ENCODE peak calls at places on chromosomes 11 and 22, in six cellular contexts. One of them, this sample, is unnamed.

GRCh38 chr22:25193548-25193947 is 6.1 kb upstream of the CRYBB3 start:
- DNase-seq in IMR-90: no peak
- DNase-seq in H9: peak; percentile 45
- DNase-seq in trophoblast cell: no peak
- DNase-seq in H1: no peak
- DNase-seq in mesenchymal stem cell: no peak
- DNase-seq in this sample: peak; percentile 38

GRCh38 chr11:87366346-87366745 is 328.6 kb downstream of the TMEM135 start:
- DNase-seq in IMR-90: no peak
- DNase-seq in H9: no peak
- DNase-seq in trophoblast cell: no peak
- DNase-seq in H1: no peak
- DNase-seq in mesenchymal stem cell: no peak
- DNase-seq in this sample: no peak

GRCh38 chr22:49040754-49041467 is 786.8 kb downstream of the BRD1 start:
- DNase-seq in IMR-90: no peak
- DNase-seq in H9: no peak
- DNase-seq in trophoblast cell: no peak
- DNase-seq in H1: no peak
- DNase-seq in mesenchymal stem cell: no peak
- DNase-seq in this sample: no peak

GRCh38 chr11:65430406-65431217 is 8.0 kb downstream of the NEAT1 start:
- DNase-seq in IMR-90: peak; percentile 69
- DNase-seq in H9: no peak
- DNase-seq in trophoblast cell: peak; percentile 60
- DNase-seq in H1: no peak
- DNase-seq in mesenchymal stem cell: peak; percentile 86
- DNase-seq in this sample: no peak

GRCh38 chr11:10930224-10930960 is 72.5 kb upstream of the ZBED5 start:
- DNase-seq in IMR-90: peak; percentile 33
- DNase-seq in H9: no peak
- DNase-seq in trophoblast cell: no peak
- DNase-seq in H1: no peak
- DNase-seq in mesenchymal stem cell: peak; percentile 67
- DNase-seq in this sample: no peak

GRCh38 chr22:23216331-23217170 is 36.2 kb downstream of the BCR start:
- DNase-seq in IMR-90: no peak
- DNase-seq in H9: no peak
- DNase-seq in trophoblast cell: peak; percentile 9
- DNase-seq in H1: no peak
- DNase-seq in mesenchymal stem cell: no peak
- DNase-seq in this sample: no peak

GRCh38 chr22:46998346-46998745 is 235.9 kb downstream of the TBC1D22A start:
- DNase-seq in IMR-90: no peak
- DNase-seq in H9: no peak
- DNase-seq in trophoblast cell: no peak
- DNase-seq in H1: no peak
- DNase-seq in mesenchymal stem cell: no peak
- DNase-seq in this sample: no peak

GRCh38 chr22:47407626-47408025 is 645.2 kb downstream of the TBC1D22A start:
- DNase-seq in IMR-90: no peak
- DNase-seq in H9: no peak
- DNase-seq in trophoblast cell: no peak
- DNase-seq in H1: no peak
- DNase-seq in mesenchymal stem cell: no peak
- DNase-seq in this sample: no peak

GRCh38 chr11:112162761-112163669 is 879 bp downstream of the IL18 start:
- DNase-seq in IMR-90: peak; percentile 42
- DNase-seq in H9: no peak
- DNase-seq in trophoblast cell: no peak
- DNase-seq in H1: no peak
- DNase-seq in mesenchymal stem cell: no peak
- DNase-seq in this sample: no peak

GRCh38 chr11:112163875-112164521 is at the start of gene IL18:
- DNase-seq in IMR-90: no peak
- DNase-seq in H9: peak; percentile 67
- DNase-seq in trophoblast cell: peak; percentile 56
- DNase-seq in H1: no peak
- DNase-seq in mesenchymal stem cell: peak; percentile 54
- DNase-seq in this sample: no peak

GRCh38 chr11:112165049-112165448 is 1.2 kb upstream of the IL18 start:
- DNase-seq in IMR-90: no peak
- DNase-seq in H9: no peak
- DNase-seq in trophoblast cell: no peak
- DNase-seq in H1: no peak
- DNase-seq in mesenchymal stem cell: no peak
- DNase-seq in this sample: no peak

GRCh38 chr11:112166561-112166960 is 611 bp upstream of the TEX12 start:
- DNase-seq in IMR-90: no peak
- DNase-seq in H9: no peak
- DNase-seq in trophoblast cell: no peak
- DNase-seq in H1: no peak
- DNase-seq in mesenchymal stem cell: no peak
- DNase-seq in this sample: no peak

GRCh38 chr11:112167145-112167544 is at the start of gene TEX12:
- DNase-seq in IMR-90: no peak
- DNase-seq in H9: no peak
- DNase-seq in trophoblast cell: no peak
- DNase-seq in H1: no peak
- DNase-seq in mesenchymal stem cell: no peak
- DNase-seq in this sample: no peak
- H3K14ac ChIP-seq in IMR-90: no peak within 1 kb of the TSS
- H3K14ac ChIP-seq in H9: no peak within 1 kb of the TSS
- H3K14ac ChIP-seq in trophoblast cell: no peak within 1 kb of the TSS
- H3K14ac ChIP-seq in H1: no peak within 1 kb of the TSS
- H3K14ac ChIP-seq in mesenchymal stem cell: no peak within 1 kb of the TSS
- H3K14ac ChIP-seq in this sample: no peak within 1 kb of the TSS

GRCh38 chr22:38454011-38454360 is 1.0 kb downstream of the KCNJ4 start:
- DNase-seq in IMR-90: no peak
- DNase-seq in H9: no peak
- DNase-seq in trophoblast cell: no peak
- DNase-seq in H1: no peak
- DNase-seq in mesenchymal stem cell: no peak
- DNase-seq in this sample: no peak

GRCh38 chr22:38456272-38456837 is 1.4 kb upstream of the KCNJ4 start:
- DNase-seq in IMR-90: no peak
- DNase-seq in H9: no peak
- DNase-seq in trophoblast cell: no peak
- DNase-seq in H1: no peak
- DNase-seq in mesenchymal stem cell: no peak
- DNase-seq in this sample: no peak

GRCh38 chr22:38455530-38456271 is 702 bp upstream of the KCNJ4 start:
- DNase-seq in IMR-90: peak; percentile 26
- DNase-seq in H9: peak; percentile 54
- DNase-seq in trophoblast cell: peak; percentile 33
- DNase-seq in H1: no peak
- DNase-seq in mesenchymal stem cell: peak; percentile 52
- DNase-seq in this sample: peak; percentile 73

GRCh38 chr22:38454361-38455062 is 487 bp downstream of the KCNJ4 start:
- DNase-seq in IMR-90: no peak
- DNase-seq in H9: no peak
- DNase-seq in trophoblast cell: no peak
- DNase-seq in H1: no peak
- DNase-seq in mesenchymal stem cell: no peak
- DNase-seq in this sample: no peak

DNA sequence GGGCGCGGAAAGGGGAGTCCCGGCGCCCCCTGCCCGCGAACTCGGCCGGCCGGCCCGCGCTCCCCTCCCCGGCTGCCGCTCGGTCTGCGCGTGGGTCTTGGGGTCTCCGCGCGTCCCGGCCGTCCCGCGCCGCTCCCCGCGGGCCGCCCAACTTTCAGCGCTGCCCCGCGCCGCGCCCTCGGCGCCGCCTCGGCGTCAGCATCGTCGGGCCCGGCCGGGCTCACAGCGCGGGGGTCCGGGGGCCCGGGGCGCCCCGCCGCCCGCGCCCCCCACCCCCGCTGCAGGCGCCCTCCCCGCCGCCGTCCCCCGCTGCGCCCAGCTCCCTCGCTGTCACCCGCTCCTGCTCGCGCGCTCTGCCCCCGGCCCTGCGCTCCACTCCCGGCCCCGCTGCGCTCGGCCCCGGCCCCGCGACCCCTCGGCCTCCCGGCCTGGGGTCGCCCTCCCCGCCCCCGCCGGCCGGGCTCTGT is at the start of gene KCNJ4:
- DNase-seq in IMR-90: no peak
- DNase-seq in H9: no peak
- DNase-seq in trophoblast cell: no peak
- DNase-seq in H1: no peak
- DNase-seq in mesenchymal stem cell: no peak
- DNase-seq in this sample: no peak
- H3K23ac ChIP-seq in IMR-90: no peak within 1 kb of the TSS
- H3K23ac ChIP-seq in H9: no peak within 1 kb of the TSS
- H3K23ac ChIP-seq in trophoblast cell: no peak within 1 kb of the TSS
- H3K23ac ChIP-seq in H1: no peak within 1 kb of the TSS
- H3K23ac ChIP-seq in mesenchymal stem cell: no peak within 1 kb of the TSS
- H3K23ac ChIP-seq in this sample: peak within 1 kb of the TSS; percentile 92

GRCh38 chr11:2991477-2992233 is 474 bp downstream of the NAP1L4 start:
- DNase-seq in IMR-90: peak; percentile 20
- DNase-seq in H9: no peak
- DNase-seq in trophoblast cell: peak; percentile 72
- DNase-seq in H1: no peak
- DNase-seq in mesenchymal stem cell: peak; percentile 67
- DNase-seq in this sample: peak; percentile 58

GRCh38 chr11:2992234-2992999 is at the start of gene NAP1L4:
- DNase-seq in IMR-90: peak; percentile 95
- DNase-seq in H9: peak; percentile 98
- DNase-seq in trophoblast cell: peak; percentile 99
- DNase-seq in H1: peak; percentile 93
- DNase-seq in mesenchymal stem cell: peak; percentile 96
- DNase-seq in this sample: peak; percentile 97

GRCh38 chr11:2994336-2994730 is 2.2 kb upstream of the NAP1L4 start:
- DNase-seq in IMR-90: no peak
- DNase-seq in H9: no peak
- DNase-seq in trophoblast cell: no peak
- DNase-seq in H1: no peak
- DNase-seq in mesenchymal stem cell: no peak
- DNase-seq in this sample: no peak

GRCh38 chr11:2990617-2991476 is 1.3 kb downstream of the NAP1L4 start:
- DNase-seq in IMR-90: no peak
- DNase-seq in H9: no peak
- DNase-seq in trophoblast cell: peak; percentile 40
- DNase-seq in H1: no peak
- DNase-seq in mesenchymal stem cell: peak; percentile 34
- DNase-seq in this sample: no peak

DNA sequence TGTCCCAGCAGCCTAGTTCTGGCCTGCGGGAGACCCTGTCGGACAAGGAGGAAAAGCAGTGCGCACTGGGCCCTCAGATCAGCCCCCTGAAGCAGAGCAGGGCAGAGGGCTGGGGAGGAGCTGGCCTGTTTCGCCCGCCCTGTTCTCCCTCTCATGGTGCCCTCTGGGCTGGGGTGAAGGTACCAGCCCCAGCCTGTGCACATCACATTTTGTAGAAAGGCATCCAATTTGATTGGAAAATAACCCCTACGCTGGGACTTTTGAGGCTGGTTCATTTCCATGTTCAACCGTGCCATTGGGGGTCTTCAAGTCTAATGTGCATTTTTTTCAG is 836 bp upstream of the NAP1L4 start:
- DNase-seq in IMR-90: no peak
- DNase-seq in H9: no peak
- DNase-seq in trophoblast cell: no peak
- DNase-seq in H1: no peak
- DNase-seq in mesenchymal stem cell: no peak
- DNase-seq in this sample: no peak
- H2BK5ac ChIP-seq in IMR-90: peak overlapping the region; percentile 11
- H2BK5ac ChIP-seq in H9: no peak overlapping the region
- H2BK5ac ChIP-seq in trophoblast cell: no peak overlapping the region
- H2BK5ac ChIP-seq in H1: peak overlapping the region; percentile 79
- H2BK5ac ChIP-seq in mesenchymal stem cell: no peak overlapping the region
- H2BK5ac ChIP-seq in this sample: no peak overlapping the region

GRCh38 chr22:44163536-44163935 is 17.2 kb upstream of the PARVG start:
- DNase-seq in IMR-90: no peak
- DNase-seq in H9: no peak
- DNase-seq in trophoblast cell: no peak
- DNase-seq in H1: no peak
- DNase-seq in mesenchymal stem cell: no peak
- DNase-seq in this sample: no peak

GRCh38 chr22:44166877-44167276 is 13.8 kb upstream of the PARVG start:
- DNase-seq in IMR-90: no peak
- DNase-seq in H9: no peak
- DNase-seq in trophoblast cell: no peak
- DNase-seq in H1: no peak
- DNase-seq in mesenchymal stem cell: no peak
- DNase-seq in this sample: no peak

GRCh38 chr22:44166448-44166847 is 14.3 kb upstream of the PARVG start:
- DNase-seq in IMR-90: no peak
- DNase-seq in H9: no peak
- DNase-seq in trophoblast cell: no peak
- DNase-seq in H1: no peak
- DNase-seq in mesenchymal stem cell: no peak
- DNase-seq in this sample: no peak

GRCh38 chr22:44164031-44164430 is 16.7 kb upstream of the PARVG start:
- DNase-seq in IMR-90: no peak
- DNase-seq in H9: no peak
- DNase-seq in trophoblast cell: no peak
- DNase-seq in H1: no peak
- DNase-seq in mesenchymal stem cell: no peak
- DNase-seq in this sample: no peak

GRCh38 chr22:44165286-44165874 is 15.3 kb upstream of the PARVG start:
- DNase-seq in IMR-90: no peak
- DNase-seq in H9: no peak
- DNase-seq in trophoblast cell: no peak
- DNase-seq in H1: no peak
- DNase-seq in mesenchymal stem cell: no peak
- DNase-seq in this sample: no peak
- H3K14ac ChIP-seq in IMR-90: no peak overlapping the region
- H3K14ac ChIP-seq in H9: no peak overlapping the region
- H3K14ac ChIP-seq in trophoblast cell: no peak overlapping the region
- H3K14ac ChIP-seq in H1: no peak overlapping the region
- H3K14ac ChIP-seq in mesenchymal stem cell: no peak overlapping the region
- H3K14ac ChIP-seq in this sample: no peak overlapping the region

GRCh38 chr11:777288-778255 is at the start of gene GATD1:
- DNase-seq in IMR-90: peak; percentile 75
- DNase-seq in H9: peak; percentile 91
- DNase-seq in trophoblast cell: peak; percentile 96
- DNase-seq in H1: no peak
- DNase-seq in mesenchymal stem cell: peak; percentile 83
- DNase-seq in this sample: peak; percentile 93
- H3K23ac ChIP-seq in IMR-90: peak within 1 kb of the TSS; percentile 98
- H3K23ac ChIP-seq in H9: no peak within 1 kb of the TSS
- H3K23ac ChIP-seq in trophoblast cell: no peak within 1 kb of the TSS
- H3K23ac ChIP-seq in H1: no peak within 1 kb of the TSS
- H3K23ac ChIP-seq in mesenchymal stem cell: peak within 1 kb of the TSS; percentile 64
- H3K23ac ChIP-seq in this sample: peak within 1 kb of the TSS; percentile 99

DNA sequence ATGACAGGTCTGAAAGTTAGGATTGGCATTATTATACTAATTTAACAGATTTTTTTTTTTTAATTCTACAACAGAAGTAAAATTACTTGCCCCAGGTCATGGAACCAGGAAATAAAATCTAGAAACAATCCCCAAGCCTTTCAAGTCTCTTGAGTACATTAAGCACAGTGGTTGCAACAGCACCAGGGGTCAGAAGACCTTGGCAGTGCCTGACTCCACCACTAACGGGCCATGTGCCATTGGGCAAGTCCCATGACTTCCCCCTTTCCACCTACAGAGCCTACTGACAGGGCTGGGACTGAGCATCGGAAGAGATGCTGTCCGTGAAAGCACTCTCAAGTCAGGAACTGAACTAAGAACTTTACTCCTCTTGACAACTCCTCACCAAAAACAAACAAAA is 98.6 kb upstream of the AKIP1 start:
- DNase-seq in IMR-90: no peak
- DNase-seq in H9: no peak
- DNase-seq in trophoblast cell: peak; percentile 32
- DNase-seq in H1: no peak
- DNase-seq in mesenchymal stem cell: peak; percentile 57
- DNase-seq in this sample: no peak
- H2BK5ac ChIP-seq in IMR-90: peak overlapping the region; percentile 57
- H2BK5ac ChIP-seq in H9: no peak overlapping the region
- H2BK5ac ChIP-seq in trophoblast cell: no peak overlapping the region
- H2BK5ac ChIP-seq in H1: no peak overlapping the region
- H2BK5ac ChIP-seq in mesenchymal stem cell: no peak overlapping the region
- H2BK5ac ChIP-seq in this sample: no peak overlapping the region